ENCODE peak calls at places on chromosomes 11 and 22, in six cellular contexts. One of them, this sample, is unnamed.
A peak's percentile ranks its signal among the peaks of the same experiment; 100 is the strongest.

GRCh38 chr11:46832511-46833214 is 13.4 kb downstream of the CKAP5 start:
- DNase-seq in cardiac fibroblast: no peak
- DNase-seq in glutamatergic neuron: no peak
- DNase-seq in GM12865: no peak
- DNase-seq in upper lobe of right lung: no peak
- DNase-seq in cardiac muscle cell: no peak
- DNase-seq in this sample: no peak

GRCh38 chr11:117392001-117392690 is 64.5 kb downstream of the CEP164 start:
- DNase-seq in cardiac fibroblast: no peak
- DNase-seq in glutamatergic neuron: no peak
- DNase-seq in GM12865: no peak
- DNase-seq in upper lobe of right lung: no peak
- DNase-seq in cardiac muscle cell: no peak
- DNase-seq in this sample: no peak

GRCh38 chr11:102220728-102221467 is 96.4 kb upstream of the BIRC3 start:
- DNase-seq in cardiac fibroblast: peak; percentile 69
- DNase-seq in glutamatergic neuron: no peak
- DNase-seq in GM12865: no peak
- DNase-seq in upper lobe of right lung: no peak
- DNase-seq in cardiac muscle cell: no peak
- DNase-seq in this sample: no peak

GRCh38 chr11:7965386-7965785 is at the start of gene NLRP10:
- DNase-seq in cardiac fibroblast: peak; percentile 71
- DNase-seq in glutamatergic neuron: no peak
- DNase-seq in GM12865: no peak
- DNase-seq in upper lobe of right lung: no peak
- DNase-seq in cardiac muscle cell: no peak
- DNase-seq in this sample: no peak

GRCh38 chr11:115921540-115921939 is 417.3 kb upstream of the CADM1 start:
- DNase-seq in cardiac fibroblast: no peak
- DNase-seq in glutamatergic neuron: no peak
- DNase-seq in GM12865: peak; percentile 91
- DNase-seq in upper lobe of right lung: no peak
- DNase-seq in cardiac muscle cell: no peak
- DNase-seq in this sample: no peak

GRCh38 chr11:79088967-79089366 is 351.9 kb downstream of the TENM4 start:
- DNase-seq in cardiac fibroblast: no peak
- DNase-seq in glutamatergic neuron: no peak
- DNase-seq in GM12865: no peak
- DNase-seq in upper lobe of right lung: no peak
- DNase-seq in cardiac muscle cell: no peak
- DNase-seq in this sample: no peak

GRCh38 chr22:36536717-36537116 is 7.8 kb upstream of the EIF3D start:
- DNase-seq in cardiac fibroblast: no peak
- DNase-seq in glutamatergic neuron: no peak
- DNase-seq in GM12865: no peak
- DNase-seq in upper lobe of right lung: no peak
- DNase-seq in cardiac muscle cell: no peak
- DNase-seq in this sample: no peak

GRCh38 chr11:129237456-129237855 is 45.3 kb upstream of the ARHGAP32 start:
- DNase-seq in cardiac fibroblast: no peak
- DNase-seq in glutamatergic neuron: peak; percentile 32
- DNase-seq in GM12865: no peak
- DNase-seq in upper lobe of right lung: no peak
- DNase-seq in cardiac muscle cell: no peak
- DNase-seq in this sample: no peak

GRCh38 chr11:14424096-14424495 is 65.1 kb upstream of the RRAS2 start:
- DNase-seq in cardiac fibroblast: peak; percentile 83
- DNase-seq in glutamatergic neuron: no peak
- DNase-seq in GM12865: no peak
- DNase-seq in upper lobe of right lung: no peak
- DNase-seq in cardiac muscle cell: peak; percentile 41
- DNase-seq in this sample: no peak

GRCh38 chr11:114132944-114133394 is 73.5 kb downstream of the ZBTB16 start:
- DNase-seq in cardiac fibroblast: peak; percentile 82
- DNase-seq in glutamatergic neuron: no peak
- DNase-seq in GM12865: no peak
- DNase-seq in upper lobe of right lung: no peak
- DNase-seq in cardiac muscle cell: peak; percentile 69
- DNase-seq in this sample: no peak

GRCh38 chr11:20351151-20351550 is 12.4 kb upstream of the HTATIP2 start:
- DNase-seq in cardiac fibroblast: no peak
- DNase-seq in glutamatergic neuron: no peak
- DNase-seq in GM12865: no peak
- DNase-seq in upper lobe of right lung: no peak
- DNase-seq in cardiac muscle cell: no peak
- DNase-seq in this sample: no peak

GRCh38 chr11:101715281-101715680 is 131.5 kb upstream of the TRPC6 start:
- DNase-seq in cardiac fibroblast: no peak
- DNase-seq in glutamatergic neuron: no peak
- DNase-seq in GM12865: no peak
- DNase-seq in upper lobe of right lung: no peak
- DNase-seq in cardiac muscle cell: no peak
- DNase-seq in this sample: no peak

GRCh38 chr11:26649884-26650283 is 72.0 kb downstream of the SLC5A12 start:
- DNase-seq in cardiac fibroblast: peak; percentile 88
- DNase-seq in glutamatergic neuron: peak; percentile 62
- DNase-seq in GM12865: peak; percentile 74
- DNase-seq in upper lobe of right lung: no peak
- DNase-seq in cardiac muscle cell: peak; percentile 82
- DNase-seq in this sample: peak; percentile 69

GRCh38 chr22:30816413-30816812 is 121.7 kb downstream of the OSBP2 start:
- DNase-seq in cardiac fibroblast: no peak
- DNase-seq in glutamatergic neuron: no peak
- DNase-seq in GM12865: no peak
- DNase-seq in upper lobe of right lung: peak; percentile 31
- DNase-seq in cardiac muscle cell: no peak
- DNase-seq in this sample: no peak
- TF ChIP-seq CTCF in cardiac fibroblast: no peak
- TF ChIP-seq CTCF in glutamatergic neuron: no peak
- TF ChIP-seq CTCF in GM12865: peak; percentile 5
- TF ChIP-seq CTCF in upper lobe of right lung: no peak
- TF ChIP-seq CTCF in cardiac muscle cell: no peak
- TF ChIP-seq CTCF in this sample: no peak

DNA sequence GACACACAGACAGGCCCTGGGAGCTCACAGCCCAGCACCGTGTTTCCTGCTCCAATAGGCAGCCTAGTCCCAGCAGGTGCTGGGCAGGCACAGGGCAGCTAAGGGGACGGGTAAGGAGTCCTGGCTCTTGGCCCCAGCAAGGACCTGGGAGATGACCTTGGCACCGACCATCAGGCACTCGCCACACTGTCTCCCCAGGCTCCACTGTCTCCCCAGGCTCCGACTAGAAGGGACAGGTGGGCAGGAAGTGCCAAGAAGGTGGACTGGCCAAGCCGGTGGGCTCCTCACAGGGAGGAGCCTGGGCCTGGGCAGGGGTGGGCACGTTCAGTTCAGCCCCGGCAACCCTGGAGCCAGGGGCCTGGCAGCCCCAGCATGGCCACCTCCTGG is 193.9 kb downstream of the IGLL1 start:
- DNase-seq in cardiac fibroblast: peak; percentile 2
- DNase-seq in glutamatergic neuron: no peak
- DNase-seq in GM12865: no peak
- DNase-seq in upper lobe of right lung: no peak
- DNase-seq in cardiac muscle cell: no peak
- DNase-seq in this sample: no peak
- TF ChIP-seq CTCF in cardiac fibroblast: no peak
- TF ChIP-seq CTCF in glutamatergic neuron: peak; percentile 69
- TF ChIP-seq CTCF in GM12865: no peak
- TF ChIP-seq CTCF in upper lobe of right lung: peak; percentile 10
- TF ChIP-seq CTCF in cardiac muscle cell: no peak
- TF ChIP-seq CTCF in this sample: peak; percentile 47

DNA sequence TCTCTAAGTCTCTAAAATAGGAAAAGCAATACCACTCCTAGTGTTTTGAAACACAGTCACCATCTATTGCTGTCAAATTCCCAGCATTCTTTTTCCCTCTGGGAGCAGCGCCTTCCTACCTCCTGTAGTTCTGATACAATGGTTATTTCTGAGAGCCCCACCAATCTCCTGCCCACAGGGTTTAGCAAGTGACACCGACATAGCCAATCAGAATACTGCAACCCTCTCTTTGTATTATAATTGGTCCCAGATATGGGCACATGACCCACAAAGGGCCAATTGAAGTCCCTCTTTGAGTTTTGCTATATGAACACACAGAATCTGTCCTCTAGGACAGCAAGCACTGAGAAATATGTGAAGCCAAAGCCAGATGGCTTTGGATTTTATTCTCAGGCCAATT is 16.9 kb upstream of the ARHGAP42 start:
- DNase-seq in cardiac fibroblast: no peak
- DNase-seq in glutamatergic neuron: no peak
- DNase-seq in GM12865: no peak
- DNase-seq in upper lobe of right lung: no peak
- DNase-seq in cardiac muscle cell: no peak
- DNase-seq in this sample: no peak
- TF ChIP-seq CTCF in cardiac fibroblast: no peak
- TF ChIP-seq CTCF in glutamatergic neuron: no peak
- TF ChIP-seq CTCF in GM12865: no peak
- TF ChIP-seq CTCF in upper lobe of right lung: no peak
- TF ChIP-seq CTCF in cardiac muscle cell: no peak
- TF ChIP-seq CTCF in this sample: no peak

DNA sequence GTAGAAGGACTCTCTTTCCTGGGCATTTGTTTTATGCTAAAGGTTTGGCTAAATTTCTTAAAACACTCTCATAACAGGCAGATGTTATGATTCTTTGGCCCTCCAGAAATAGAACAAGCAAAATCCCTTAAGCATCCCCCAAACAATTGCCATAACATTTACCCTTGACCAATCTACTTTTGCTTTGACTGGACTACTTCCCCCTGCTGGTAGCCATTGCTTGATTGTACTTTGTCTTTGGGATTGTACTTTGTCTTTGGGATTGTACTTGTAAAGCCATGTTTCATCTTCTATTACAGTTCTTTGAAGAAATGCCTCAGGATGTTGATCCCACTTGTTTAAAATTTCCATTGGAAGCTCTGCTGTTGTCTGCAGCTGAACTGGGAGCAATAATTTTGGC is 53.3 kb upstream of the GLYAT start:
- DNase-seq in cardiac fibroblast: no peak
- DNase-seq in glutamatergic neuron: no peak
- DNase-seq in GM12865: peak; percentile 35
- DNase-seq in upper lobe of right lung: no peak
- DNase-seq in cardiac muscle cell: no peak
- DNase-seq in this sample: no peak
- TF ChIP-seq CTCF in cardiac fibroblast: peak; percentile 13
- TF ChIP-seq CTCF in glutamatergic neuron: no peak
- TF ChIP-seq CTCF in GM12865: peak; percentile 23
- TF ChIP-seq CTCF in upper lobe of right lung: no peak
- TF ChIP-seq CTCF in cardiac muscle cell: no peak
- TF ChIP-seq CTCF in this sample: no peak

GRCh38 chr11:118883368-118884071 is at the start of gene CXCR5:
- DNase-seq in cardiac fibroblast: no peak
- DNase-seq in glutamatergic neuron: no peak
- DNase-seq in GM12865: peak; percentile 80
- DNase-seq in upper lobe of right lung: no peak
- DNase-seq in cardiac muscle cell: no peak
- DNase-seq in this sample: no peak
- TF ChIP-seq CTCF in cardiac fibroblast: no peak
- TF ChIP-seq CTCF in glutamatergic neuron: no peak
- TF ChIP-seq CTCF in GM12865: peak; percentile 6
- TF ChIP-seq CTCF in upper lobe of right lung: no peak
- TF ChIP-seq CTCF in cardiac muscle cell: no peak
- TF ChIP-seq CTCF in this sample: no peak

GRCh38 chr11:16356057-16356750 is at the start of gene SOX6:
- DNase-seq in cardiac fibroblast: no peak
- DNase-seq in glutamatergic neuron: no peak
- DNase-seq in GM12865: no peak
- DNase-seq in upper lobe of right lung: no peak
- DNase-seq in cardiac muscle cell: peak; percentile 41
- DNase-seq in this sample: no peak
- TF ChIP-seq CTCF in cardiac fibroblast: no peak
- TF ChIP-seq CTCF in glutamatergic neuron: no peak
- TF ChIP-seq CTCF in GM12865: no peak
- TF ChIP-seq CTCF in upper lobe of right lung: no peak
- TF ChIP-seq CTCF in cardiac muscle cell: no peak
- TF ChIP-seq CTCF in this sample: no peak